ENCODE peak calls at places on chromosome 13, in five cellular contexts. Y, I, C, R and V are unnamed samples.

GRCh38 chr13:37617162-37617561 is 18.6 kb upstream of the POSTN start:
- DNase-seq in I (no peak), Y (no peak), C (no peak), R (no peak), V (no peak)

GRCh38 chr13:99484405-99484981 is 16.8 kb upstream of the TM9SF2 start:
- DNase-seq in I (no peak), R (no peak), Y (no peak), C (no peak), V (no peak)

GRCh38 chr13:62512194-62513141 is 1096.8 kb upstream of the PCDH20 start:
- DNase-seq in C (no peak), I (peak), R (no peak), Y (no peak), V (no peak)

GRCh38 chr13:20388184-20388583 is 137.5 kb downstream of the CRYL1 start:
- DNase-seq in I (no peak), Y (no peak), R (no peak), C (no peak), V (no peak)

GRCh38 chr13:40777166-40777956 is 6.4 kb upstream of the MRPS31 start:
- DNase-seq in R (no peak), I (no peak), C (no peak), Y (no peak), V (no peak)

GRCh38 chr13:45936621-45937020 is 85.1 kb upstream of the SIAH3 start:
- DNase-seq in Y (no peak), C (no peak), I (no peak), R (no peak), V (no peak)

GRCh38 chr13:43572601-43573360 is 214.0 kb downstream of the ENOX1 start:
- DNase-seq in C (no peak), Y (no peak), I (no peak), R (no peak), V (no peak)

GRCh38 chr13:40585911-40586471 is 80.5 kb downstream of the FOXO1 start:
- DNase-seq in R (no peak), I (no peak), C (no peak), Y (no peak), V (no peak)

GRCh38 chr13:41568990-41569387 is 111.6 kb downstream of the RGCC start:
- DNase-seq in I (no peak), Y (no peak), C (no peak), R (no peak), V (no peak)

GRCh38 chr13:46992383-46992952 is 95.6 kb upstream of the HTR2A start:
- DNase-seq in C (no peak), Y (no peak), I (no peak), R (no peak), V (no peak)

GRCh38 chr13:20684535-20684934 is 19.0 kb upstream of the IL17D start:
- DNase-seq in R (no peak), Y (no peak), I (no peak), C (no peak), V (no peak)

GRCh38 chr13:39879286-39880035 is 224.0 kb downstream of the COG6 start:
- DNase-seq in Y (no peak), I (no peak), C (no peak), R (no peak), V (no peak)

GRCh38 chr13:23859455-23859854 is 29.7 kb downstream of the MIPEP start:
- DNase-seq in I (no peak), Y (no peak), C (no peak), R (no peak), V (no peak)

GRCh38 chr13:27117947-27118346 is 53.7 kb downstream of the USP12 start:
- DNase-seq in R (no peak), C (no peak), I (no peak), Y (no peak), V (no peak)

GRCh38 chr13:27334774-27335490 is 64.3 kb downstream of the RASL11A start:
- DNase-seq in I (no peak), Y (no peak), R (no peak), C (no peak), V (no peak)

GRCh38 chr13:51644649-51645048 is 60.4 kb downstream of the WDFY2 start:
- DNase-seq in C (no peak), Y (no peak), R (no peak), I (no peak), V (no peak)

GRCh38 chr13:97274782-97275252 is 52.7 kb downstream of the MBNL2 start:
- DNase-seq in C (no peak), Y (no peak), I (no peak), R (no peak), V (no peak)

GRCh38 chr13:44243198-44243852 is 130.3 kb upstream of the SERP2 start:
- DNase-seq in I (no peak), Y (no peak), R (no peak), C (peak), V (no peak)

GRCh38 chr13:106407338-106407737 is 128.1 kb downstream of the EFNB2 start:
- DNase-seq in I (no peak), C (no peak), R (no peak), Y (no peak), V (no peak)

GRCh38 chr13:21138561-21138960 is 37.8 kb downstream of the SKA3 start:
- DNase-seq in C (no peak), Y (no peak), I (no peak), R (no peak), V (no peak)

GRCh38 chr13:39385621-39386231 is 217.3 kb downstream of the LHFPL6 start:
- DNase-seq in C (no peak), I (no peak), Y (no peak), R (no peak), V (no peak)

DNA sequence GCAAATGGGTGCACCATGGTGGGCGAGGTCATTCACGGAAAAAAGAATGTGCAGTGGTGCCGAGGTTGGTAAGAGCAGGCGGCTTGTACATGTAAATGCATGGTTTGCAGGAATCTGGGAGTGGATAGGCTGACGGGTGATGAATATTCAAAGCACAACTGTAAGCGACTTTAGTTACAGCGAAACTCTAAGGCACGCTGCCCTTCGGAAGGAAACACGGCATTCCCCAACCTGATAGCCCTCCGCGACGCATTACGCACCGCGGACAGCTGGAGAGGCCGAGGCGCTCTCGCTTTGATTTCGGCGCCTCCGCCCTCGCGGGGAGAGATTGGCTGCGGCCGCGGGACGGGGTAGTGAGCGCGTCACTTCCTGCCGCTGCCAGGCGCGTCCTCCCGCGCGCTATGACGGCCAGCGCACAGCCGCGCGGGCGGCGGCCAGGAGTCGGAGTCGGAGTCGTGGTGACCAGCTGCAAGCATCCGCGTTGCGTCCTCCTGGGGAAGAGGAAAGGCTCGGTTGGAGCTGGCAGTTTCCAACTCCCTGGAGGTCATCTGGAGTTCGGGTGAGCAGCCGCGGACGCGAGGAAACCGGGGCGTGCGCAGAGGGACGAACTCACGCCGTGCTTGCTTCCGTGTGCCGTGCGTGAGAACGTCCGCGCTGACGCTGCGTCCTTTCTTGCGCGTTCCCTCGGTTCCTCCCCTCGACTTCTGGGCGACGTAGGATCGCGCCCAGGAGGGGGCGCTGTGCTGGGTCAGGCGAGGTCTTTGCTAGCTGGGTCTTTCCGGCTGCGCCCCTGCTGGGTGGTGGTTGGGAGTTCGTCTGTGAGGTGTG is at the start of gene NUDT15:
- DNase-seq in C (peak), I (peak), R (peak), Y (peak), V (peak)
- TF ChIP-seq POLR2A in C (peak), I (peak), R (peak), Y (peak), V (no peak)

DNA sequence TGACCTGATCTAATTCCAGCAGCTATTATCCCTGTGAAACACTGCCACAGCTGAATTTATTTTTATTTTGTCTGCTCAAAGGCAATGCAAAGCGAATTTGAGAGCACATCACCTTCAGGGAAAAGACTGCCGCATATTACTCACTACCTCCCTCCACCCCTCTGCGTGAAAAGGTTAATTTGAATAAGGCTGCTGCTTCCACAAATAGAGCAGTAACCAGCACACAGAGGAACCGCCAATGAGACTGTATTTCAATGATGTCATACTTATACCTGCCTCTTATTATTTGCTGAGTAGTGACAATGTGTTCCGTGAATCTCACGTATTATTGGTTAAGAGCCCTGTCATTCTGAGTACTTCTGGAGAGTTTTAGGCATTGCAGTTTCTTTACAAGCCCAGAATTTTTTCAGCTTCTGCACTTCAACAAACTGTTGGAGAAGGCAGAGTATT is 156.1 kb upstream of the KLF12 start:
- DNase-seq in Y (peak), C (peak), R (no peak), I (no peak), V (no peak)
- TF ChIP-seq POLR2A in Y (no peak), C (no peak), R (no peak), I (no peak), V (no peak)

GRCh38 chr13:29472317-29472961 is 123.0 kb downstream of the SLC7A1 start:
- DNase-seq in I (no peak), C (no peak), Y (no peak), R (peak), V (no peak)
- TF ChIP-seq POLR2A in I (no peak), C (no peak), Y (no peak), R (no peak), V (no peak)

GRCh38 chr13:82827704-82828103 is 1054.6 kb downstream of the SLITRK1 start:
- DNase-seq in C (no peak), Y (no peak), R (no peak), I (no peak), V (no peak)
- TF ChIP-seq POLR2A in C (no peak), Y (no peak), R (no peak), I (no peak), V (no peak)

GRCh38 chr13:28718538-28719226 is at the start of gene SLC46A3:
- DNase-seq in I (peak), R (peak), Y (peak), C (peak), V (peak)
- TF ChIP-seq POLR2A in I (peak), R (peak), Y (peak), C (peak), V (no peak)